ENCODE peak calls at places on chromosomes 13 and 19, in ten cellular contexts. One of them, this sample, is unnamed.

GRCh38 chr13:99956473-99957349 is 14.9 kb downstream of the ZIC5 start:
- DNase-seq in tibial nerve: no peak
- DNase-seq in DMS53: peak
- DNase-seq in left lung: peak
- DNase-seq in neuronal stem cell: no peak
- DNase-seq in T-cell: no peak
- DNase-seq in epithelial cell of esophagus: no peak
- DNase-seq in stimulated activated CD4-positive, alpha-beta T cell treated with anti-CD3 and anti-CD28 coated beads, TNF-alpha, amount 100 ng/mL, for 4 hours: no peak
- DNase-seq in GM04504: no peak
- DNase-seq in HTR-8/SVneo: no peak
- DNase-seq in this sample: no peak

GRCh38 chr13:53197424-53197823 is 168.8 kb downstream of the OLFM4 start:
- DNase-seq in tibial nerve: no peak
- DNase-seq in DMS53: no peak
- DNase-seq in left lung: no peak
- DNase-seq in neuronal stem cell: no peak
- DNase-seq in T-cell: no peak
- DNase-seq in epithelial cell of esophagus: no peak
- DNase-seq in stimulated activated CD4-positive, alpha-beta T cell treated with anti-CD3 and anti-CD28 coated beads, TNF-alpha, amount 100 ng/mL, for 4 hours: no peak
- DNase-seq in GM04504: no peak
- DNase-seq in HTR-8/SVneo: no peak
- DNase-seq in this sample: no peak

GRCh38 chr19:10566658-10567410 is 1.0 kb upstream of the KRI1 start:
- DNase-seq in tibial nerve: no peak
- DNase-seq in DMS53: peak
- DNase-seq in left lung: no peak
- DNase-seq in neuronal stem cell: no peak
- DNase-seq in T-cell: peak
- DNase-seq in epithelial cell of esophagus: no peak
- DNase-seq in stimulated activated CD4-positive, alpha-beta T cell treated with anti-CD3 and anti-CD28 coated beads, TNF-alpha, amount 100 ng/mL, for 4 hours: no peak
- DNase-seq in GM04504: no peak
- DNase-seq in HTR-8/SVneo: no peak
- DNase-seq in this sample: no peak

GRCh38 chr13:80340643-80341097 is 256 bp downstream of the SPRY2 start:
- DNase-seq in tibial nerve: no peak
- DNase-seq in DMS53: peak
- DNase-seq in left lung: no peak
- DNase-seq in neuronal stem cell: no peak
- DNase-seq in T-cell: no peak
- DNase-seq in epithelial cell of esophagus: peak
- DNase-seq in stimulated activated CD4-positive, alpha-beta T cell treated with anti-CD3 and anti-CD28 coated beads, TNF-alpha, amount 100 ng/mL, for 4 hours: no peak
- DNase-seq in GM04504: no peak
- DNase-seq in HTR-8/SVneo: no peak
- DNase-seq in this sample: no peak

GRCh38 chr19:34057155-34057554 is 115.1 kb upstream of the LSM14A start:
- DNase-seq in tibial nerve: no peak
- DNase-seq in DMS53: no peak
- DNase-seq in left lung: no peak
- DNase-seq in neuronal stem cell: no peak
- DNase-seq in T-cell: no peak
- DNase-seq in epithelial cell of esophagus: no peak
- DNase-seq in stimulated activated CD4-positive, alpha-beta T cell treated with anti-CD3 and anti-CD28 coated beads, TNF-alpha, amount 100 ng/mL, for 4 hours: no peak
- DNase-seq in GM04504: no peak
- DNase-seq in HTR-8/SVneo: no peak
- DNase-seq in this sample: no peak

GRCh38 chr19:10452726-10453620 is 32.6 kb downstream of the PDE4A start:
- DNase-seq in tibial nerve: no peak
- DNase-seq in DMS53: no peak
- DNase-seq in left lung: no peak
- DNase-seq in neuronal stem cell: no peak
- DNase-seq in T-cell: no peak
- DNase-seq in epithelial cell of esophagus: no peak
- DNase-seq in stimulated activated CD4-positive, alpha-beta T cell treated with anti-CD3 and anti-CD28 coated beads, TNF-alpha, amount 100 ng/mL, for 4 hours: no peak
- DNase-seq in GM04504: no peak
- DNase-seq in HTR-8/SVneo: no peak
- DNase-seq in this sample: no peak

GRCh38 chr13:50358221-50358620 is 343.0 kb downstream of the KCNRG start:
- DNase-seq in tibial nerve: no peak
- DNase-seq in DMS53: peak
- DNase-seq in left lung: no peak
- DNase-seq in neuronal stem cell: no peak
- DNase-seq in T-cell: no peak
- DNase-seq in epithelial cell of esophagus: no peak
- DNase-seq in stimulated activated CD4-positive, alpha-beta T cell treated with anti-CD3 and anti-CD28 coated beads, TNF-alpha, amount 100 ng/mL, for 4 hours: no peak
- DNase-seq in GM04504: no peak
- DNase-seq in HTR-8/SVneo: no peak
- DNase-seq in this sample: no peak

GRCh38 chr19:38478273-38478971 is 44.9 kb downstream of the RYR1 start:
- DNase-seq in tibial nerve: no peak
- DNase-seq in DMS53: peak
- DNase-seq in left lung: no peak
- DNase-seq in neuronal stem cell: no peak
- DNase-seq in T-cell: no peak
- DNase-seq in epithelial cell of esophagus: no peak
- DNase-seq in stimulated activated CD4-positive, alpha-beta T cell treated with anti-CD3 and anti-CD28 coated beads, TNF-alpha, amount 100 ng/mL, for 4 hours: no peak
- DNase-seq in GM04504: no peak
- DNase-seq in HTR-8/SVneo: peak
- DNase-seq in this sample: no peak

GRCh38 chr19:28466107-28467045 is 746.6 kb downstream of the UQCRFS1 start:
- DNase-seq in tibial nerve: peak
- DNase-seq in DMS53: peak
- DNase-seq in left lung: no peak
- DNase-seq in neuronal stem cell: peak
- DNase-seq in T-cell: peak
- DNase-seq in epithelial cell of esophagus: peak
- DNase-seq in stimulated activated CD4-positive, alpha-beta T cell treated with anti-CD3 and anti-CD28 coated beads, TNF-alpha, amount 100 ng/mL, for 4 hours: peak
- DNase-seq in GM04504: peak
- DNase-seq in HTR-8/SVneo: no peak
- DNase-seq in this sample: no peak

GRCh38 chr19:12077375-12077774 is 12.8 kb downstream of the ZNF844 start:
- DNase-seq in tibial nerve: no peak
- DNase-seq in DMS53: no peak
- DNase-seq in left lung: no peak
- DNase-seq in neuronal stem cell: no peak
- DNase-seq in T-cell: no peak
- DNase-seq in epithelial cell of esophagus: no peak
- DNase-seq in stimulated activated CD4-positive, alpha-beta T cell treated with anti-CD3 and anti-CD28 coated beads, TNF-alpha, amount 100 ng/mL, for 4 hours: no peak
- DNase-seq in GM04504: no peak
- DNase-seq in HTR-8/SVneo: no peak
- DNase-seq in this sample: no peak

GRCh38 chr19:30546332-30546731 is 174.1 kb downstream of the ZNF536 start:
- DNase-seq in tibial nerve: no peak
- DNase-seq in DMS53: no peak
- DNase-seq in left lung: no peak
- DNase-seq in neuronal stem cell: no peak
- DNase-seq in T-cell: no peak
- DNase-seq in epithelial cell of esophagus: no peak
- DNase-seq in stimulated activated CD4-positive, alpha-beta T cell treated with anti-CD3 and anti-CD28 coated beads, TNF-alpha, amount 100 ng/mL, for 4 hours: no peak
- DNase-seq in GM04504: no peak
- DNase-seq in HTR-8/SVneo: no peak
- DNase-seq in this sample: no peak

GRCh38 chr13:106599875-106600797 is 32.2 kb upstream of the ARGLU1 start:
- DNase-seq in tibial nerve: no peak
- DNase-seq in DMS53: no peak
- DNase-seq in left lung: no peak
- DNase-seq in neuronal stem cell: no peak
- DNase-seq in T-cell: no peak
- DNase-seq in epithelial cell of esophagus: no peak
- DNase-seq in stimulated activated CD4-positive, alpha-beta T cell treated with anti-CD3 and anti-CD28 coated beads, TNF-alpha, amount 100 ng/mL, for 4 hours: no peak
- DNase-seq in GM04504: peak
- DNase-seq in HTR-8/SVneo: no peak
- DNase-seq in this sample: no peak

GRCh38 chr19:4077011-4077382 is 10.3 kb upstream of the ZBTB7A start:
- DNase-seq in tibial nerve: no peak
- DNase-seq in DMS53: no peak
- DNase-seq in left lung: no peak
- DNase-seq in neuronal stem cell: no peak
- DNase-seq in T-cell: no peak
- DNase-seq in epithelial cell of esophagus: no peak
- DNase-seq in stimulated activated CD4-positive, alpha-beta T cell treated with anti-CD3 and anti-CD28 coated beads, TNF-alpha, amount 100 ng/mL, for 4 hours: no peak
- DNase-seq in GM04504: no peak
- DNase-seq in HTR-8/SVneo: no peak
- DNase-seq in this sample: no peak

GRCh38 chr13:32723987-32724386 is 137.7 kb downstream of the PDS5B start:
- DNase-seq in tibial nerve: no peak
- DNase-seq in DMS53: no peak
- DNase-seq in left lung: no peak
- DNase-seq in neuronal stem cell: no peak
- DNase-seq in T-cell: no peak
- DNase-seq in epithelial cell of esophagus: no peak
- DNase-seq in stimulated activated CD4-positive, alpha-beta T cell treated with anti-CD3 and anti-CD28 coated beads, TNF-alpha, amount 100 ng/mL, for 4 hours: no peak
- DNase-seq in GM04504: no peak
- DNase-seq in HTR-8/SVneo: no peak
- DNase-seq in this sample: no peak

GRCh38 chr19:46428278-46429141 is at the start of gene PNMA8C:
- DNase-seq in tibial nerve: no peak
- DNase-seq in DMS53: peak
- DNase-seq in left lung: peak
- DNase-seq in neuronal stem cell: peak
- DNase-seq in T-cell: peak
- DNase-seq in epithelial cell of esophagus: no peak
- DNase-seq in stimulated activated CD4-positive, alpha-beta T cell treated with anti-CD3 and anti-CD28 coated beads, TNF-alpha, amount 100 ng/mL, for 4 hours: no peak
- DNase-seq in GM04504: no peak
- DNase-seq in HTR-8/SVneo: no peak
- DNase-seq in this sample: peak

GRCh38 chr19:6865849-6866248 is 21.5 kb upstream of the ADGRE1 start:
- DNase-seq in tibial nerve: no peak
- DNase-seq in DMS53: no peak
- DNase-seq in left lung: no peak
- DNase-seq in neuronal stem cell: no peak
- DNase-seq in T-cell: no peak
- DNase-seq in epithelial cell of esophagus: no peak
- DNase-seq in stimulated activated CD4-positive, alpha-beta T cell treated with anti-CD3 and anti-CD28 coated beads, TNF-alpha, amount 100 ng/mL, for 4 hours: no peak
- DNase-seq in GM04504: no peak
- DNase-seq in HTR-8/SVneo: no peak
- DNase-seq in this sample: no peak

GRCh38 chr13:111044087-111044830 is 70.9 kb upstream of the ARHGEF7 start:
- DNase-seq in tibial nerve: no peak
- DNase-seq in DMS53: no peak
- DNase-seq in left lung: no peak
- DNase-seq in neuronal stem cell: no peak
- DNase-seq in T-cell: no peak
- DNase-seq in epithelial cell of esophagus: no peak
- DNase-seq in stimulated activated CD4-positive, alpha-beta T cell treated with anti-CD3 and anti-CD28 coated beads, TNF-alpha, amount 100 ng/mL, for 4 hours: no peak
- DNase-seq in GM04504: no peak
- DNase-seq in HTR-8/SVneo: no peak
- DNase-seq in this sample: no peak

GRCh38 chr13:80717834-80718233 is 376.9 kb upstream of the SPRY2 start:
- DNase-seq in tibial nerve: no peak
- DNase-seq in DMS53: no peak
- DNase-seq in left lung: no peak
- DNase-seq in neuronal stem cell: no peak
- DNase-seq in T-cell: no peak
- DNase-seq in epithelial cell of esophagus: no peak
- DNase-seq in stimulated activated CD4-positive, alpha-beta T cell treated with anti-CD3 and anti-CD28 coated beads, TNF-alpha, amount 100 ng/mL, for 4 hours: no peak
- DNase-seq in GM04504: no peak
- DNase-seq in HTR-8/SVneo: no peak
- DNase-seq in this sample: no peak

GRCh38 chr13:60242231-60242630 is 78.5 kb upstream of the DIAPH3 start:
- DNase-seq in tibial nerve: no peak
- DNase-seq in DMS53: no peak
- DNase-seq in left lung: no peak
- DNase-seq in neuronal stem cell: no peak
- DNase-seq in T-cell: no peak
- DNase-seq in epithelial cell of esophagus: no peak
- DNase-seq in stimulated activated CD4-positive, alpha-beta T cell treated with anti-CD3 and anti-CD28 coated beads, TNF-alpha, amount 100 ng/mL, for 4 hours: no peak
- DNase-seq in GM04504: no peak
- DNase-seq in HTR-8/SVneo: no peak
- DNase-seq in this sample: no peak

GRCh38 chr19:17339088-17339741 is 1.9 kb downstream of the GTPBP3 start:
- DNase-seq in tibial nerve: no peak
- DNase-seq in DMS53: no peak
- DNase-seq in left lung: no peak
- DNase-seq in neuronal stem cell: no peak
- DNase-seq in T-cell: peak
- DNase-seq in epithelial cell of esophagus: peak
- DNase-seq in stimulated activated CD4-positive, alpha-beta T cell treated with anti-CD3 and anti-CD28 coated beads, TNF-alpha, amount 100 ng/mL, for 4 hours: peak
- DNase-seq in GM04504: no peak
- DNase-seq in HTR-8/SVneo: no peak
- DNase-seq in this sample: no peak

GRCh38 chr13:93226065-93226622 is 463 bp upstream of the GPC6 start:
- DNase-seq in tibial nerve: no peak
- DNase-seq in DMS53: no peak
- DNase-seq in left lung: no peak
- DNase-seq in neuronal stem cell: peak
- DNase-seq in T-cell: no peak
- DNase-seq in epithelial cell of esophagus: no peak
- DNase-seq in stimulated activated CD4-positive, alpha-beta T cell treated with anti-CD3 and anti-CD28 coated beads, TNF-alpha, amount 100 ng/mL, for 4 hours: no peak
- DNase-seq in GM04504: no peak
- DNase-seq in HTR-8/SVneo: no peak
- DNase-seq in this sample: no peak

GRCh38 chr13:50783940-50784339 is 59.6 kb downstream of the DLEU7 start:
- DNase-seq in tibial nerve: no peak
- DNase-seq in DMS53: no peak
- DNase-seq in left lung: no peak
- DNase-seq in neuronal stem cell: no peak
- DNase-seq in T-cell: no peak
- DNase-seq in epithelial cell of esophagus: no peak
- DNase-seq in stimulated activated CD4-positive, alpha-beta T cell treated with anti-CD3 and anti-CD28 coated beads, TNF-alpha, amount 100 ng/mL, for 4 hours: no peak
- DNase-seq in GM04504: no peak
- DNase-seq in HTR-8/SVneo: no peak
- DNase-seq in this sample: no peak

GRCh38 chr13:73248711-73249580 is 190.1 kb downstream of the KLF5 start:
- DNase-seq in tibial nerve: no peak
- DNase-seq in DMS53: no peak
- DNase-seq in left lung: no peak
- DNase-seq in neuronal stem cell: no peak
- DNase-seq in T-cell: no peak
- DNase-seq in epithelial cell of esophagus: peak
- DNase-seq in stimulated activated CD4-positive, alpha-beta T cell treated with anti-CD3 and anti-CD28 coated beads, TNF-alpha, amount 100 ng/mL, for 4 hours: no peak
- DNase-seq in GM04504: no peak
- DNase-seq in HTR-8/SVneo: no peak
- DNase-seq in this sample: no peak

GRCh38 chr19:45076029-45076850 is at the start of gene ZNF296:
- DNase-seq in tibial nerve: peak
- DNase-seq in DMS53: peak
- DNase-seq in left lung: peak
- DNase-seq in neuronal stem cell: peak
- DNase-seq in T-cell: peak
- DNase-seq in epithelial cell of esophagus: peak
- DNase-seq in stimulated activated CD4-positive, alpha-beta T cell treated with anti-CD3 and anti-CD28 coated beads, TNF-alpha, amount 100 ng/mL, for 4 hours: peak
- DNase-seq in GM04504: no peak
- DNase-seq in HTR-8/SVneo: peak
- DNase-seq in this sample: peak

GRCh38 chr19:3178377-3178972 is at the start of gene S1PR4:
- DNase-seq in tibial nerve: no peak
- DNase-seq in DMS53: no peak
- DNase-seq in left lung: peak
- DNase-seq in neuronal stem cell: no peak
- DNase-seq in T-cell: peak
- DNase-seq in epithelial cell of esophagus: no peak
- DNase-seq in stimulated activated CD4-positive, alpha-beta T cell treated with anti-CD3 and anti-CD28 coated beads, TNF-alpha, amount 100 ng/mL, for 4 hours: peak
- DNase-seq in GM04504: no peak
- DNase-seq in HTR-8/SVneo: no peak
- DNase-seq in this sample: peak

GRCh38 chr19:57466489-57466888 is 9.5 kb upstream of the VN1R1 start:
- DNase-seq in tibial nerve: no peak
- DNase-seq in DMS53: no peak
- DNase-seq in left lung: no peak
- DNase-seq in neuronal stem cell: no peak
- DNase-seq in T-cell: no peak
- DNase-seq in epithelial cell of esophagus: no peak
- DNase-seq in stimulated activated CD4-positive, alpha-beta T cell treated with anti-CD3 and anti-CD28 coated beads, TNF-alpha, amount 100 ng/mL, for 4 hours: no peak
- DNase-seq in GM04504: no peak
- DNase-seq in HTR-8/SVneo: no peak
- DNase-seq in this sample: no peak

GRCh38 chr13:34933786-34934185 is 8.3 kb upstream of the NBEA start:
- DNase-seq in tibial nerve: no peak
- DNase-seq in DMS53: no peak
- DNase-seq in left lung: no peak
- DNase-seq in neuronal stem cell: no peak
- DNase-seq in T-cell: no peak
- DNase-seq in epithelial cell of esophagus: no peak
- DNase-seq in stimulated activated CD4-positive, alpha-beta T cell treated with anti-CD3 and anti-CD28 coated beads, TNF-alpha, amount 100 ng/mL, for 4 hours: no peak
- DNase-seq in GM04504: no peak
- DNase-seq in HTR-8/SVneo: no peak
- DNase-seq in this sample: no peak

GRCh38 chr19:50719566-50719965 is at the start of gene SHANK1:
- DNase-seq in tibial nerve: no peak
- DNase-seq in DMS53: no peak
- DNase-seq in left lung: no peak
- DNase-seq in neuronal stem cell: no peak
- DNase-seq in T-cell: no peak
- DNase-seq in epithelial cell of esophagus: no peak
- DNase-seq in stimulated activated CD4-positive, alpha-beta T cell treated with anti-CD3 and anti-CD28 coated beads, TNF-alpha, amount 100 ng/mL, for 4 hours: no peak
- DNase-seq in GM04504: no peak
- DNase-seq in HTR-8/SVneo: no peak
- DNase-seq in this sample: no peak

This sample was measured in GM12892.